ENCODE peak calls at places on chromosomes 16 and 17, in seven cellular contexts. T is right lobe of liver, Y is heart left ventricle, Z is endothelial cell of umbilical vein, V is stomach, N is esophagus muscularis mucosa, E is lower leg skin. O is an unnamed sample.

GRCh38 chr17:48062273-48062672 is 14.1 kb downstream of the NFE2L1 start:
- DNase-seq in T (no peak), Y (no peak), Z (no peak), V (no peak), N (no peak), E (no peak), O (no peak)

GRCh38 chr17:44219636-44220210 is at the start of gene UBTF:
- DNase-seq in T (peak; percentile 74), Y (peak; percentile 70), Z (peak; percentile 54), V (peak; percentile 62), N (peak; percentile 92), E (peak; percentile 92), O (no peak)

GRCh38 chr16:74813109-74813641 is 38.6 kb upstream of the FA2H start:
- DNase-seq in T (peak; percentile 82), Y (peak; percentile 73), Z (peak; percentile 61), V (peak; percentile 91), N (no peak), E (peak; percentile 91), O (no peak)

GRCh38 chr16:22296225-22297113 is 740 bp upstream of the POLR3E start:
- DNase-seq in T (no peak), Y (no peak), Z (peak; percentile 32), V (no peak), N (no peak), E (no peak), O (no peak)

GRCh38 chr17:1229354-1229890 is 40.8 kb upstream of the BHLHA9 start:
- DNase-seq in T (peak; percentile 59), Y (peak; percentile 67), Z (no peak), V (peak; percentile 71), N (peak; percentile 94), E (peak; percentile 96), O (no peak)

GRCh38 chr17:8162232-8162996 is at the start of gene VAMP2:
- DNase-seq in T (peak; percentile 82), Y (peak; percentile 81), Z (peak; percentile 58), V (peak; percentile 86), N (no peak), E (peak; percentile 97), O (no peak)

GRCh38 chr16:70737377-70738082 is 51.7 kb upstream of the MTSS2 start:
- DNase-seq in T (peak; percentile 86), Y (peak; percentile 85), Z (no peak), V (peak; percentile 55), N (no peak), E (peak; percentile 94), O (no peak)

GRCh38 chr16:85652431-85653221 is 36.1 kb downstream of the GINS2 start:
- DNase-seq in T (no peak), Y (peak; percentile 53), Z (no peak), V (peak; percentile 63), N (peak; percentile 92), E (no peak), O (no peak)

GRCh38 chr17:74392848-74393247 is 25.5 kb downstream of the GPR142 start:
- DNase-seq in T (no peak), Y (no peak), Z (no peak), V (no peak), N (no peak), E (no peak), O (no peak)

GRCh38 chr16:31879937-31880321 is 6.3 kb downstream of the ZNF267 start:
- DNase-seq in T (no peak), Y (no peak), Z (no peak), V (no peak), N (no peak), E (no peak), O (no peak)

GRCh38 chr16:18834873-18835272 is 33.5 kb upstream of the ARL6IP1 start:
- DNase-seq in T (no peak), Y (no peak), Z (no peak), V (no peak), N (no peak), E (no peak), O (no peak)

GRCh38 chr17:35141681-35142466 is at the start of gene NLE1:
- DNase-seq in T (peak; percentile 85), Y (peak; percentile 84), Z (peak; percentile 80), V (peak; percentile 81), N (no peak), E (peak; percentile 95), O (no peak)

GRCh38 chr16:59964232-59964924 is 1230.3 kb upstream of the GOT2 start:
- DNase-seq in T (no peak), Y (no peak), Z (no peak), V (no peak), N (no peak), E (no peak), O (no peak)

DNA sequence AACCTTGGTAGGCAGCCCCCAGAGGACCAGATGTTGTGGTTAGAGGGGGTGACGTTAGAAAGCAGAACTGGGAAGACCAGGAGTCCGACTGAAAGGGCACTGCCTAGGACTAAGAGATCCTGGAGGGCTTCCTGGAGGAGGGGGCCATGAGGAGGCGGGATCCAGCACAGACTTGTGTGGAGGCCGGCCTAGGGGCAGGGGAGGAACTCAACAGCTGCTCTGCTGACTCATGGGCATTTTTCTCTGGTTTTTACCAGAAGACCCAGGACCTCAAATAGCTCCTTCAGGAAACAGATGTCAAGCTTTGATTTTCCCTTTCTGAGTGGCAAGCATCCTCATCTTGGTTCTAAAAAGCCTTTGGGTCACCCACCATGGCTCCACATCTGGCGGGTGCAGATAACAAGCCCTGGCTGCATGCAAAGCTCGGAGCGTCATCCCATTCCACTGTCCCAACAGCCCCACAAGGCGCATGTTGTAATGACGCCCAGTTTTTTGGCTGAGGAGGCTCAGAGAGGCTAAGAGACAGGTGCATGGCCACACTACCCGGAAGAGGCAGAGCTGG is 29.0 kb downstream of the IL21R start:
- DNase-seq in T (peak; percentile 16), Y (no peak), Z (peak; percentile 17), V (peak; percentile 13), N (peak; percentile 64), E (peak; percentile 45), O (no peak)
- TF ChIP-seq POLR2A in T (no peak), Y (no peak), Z (no peak), V (no peak), N (no peak), E (no peak), O (no peak)

GRCh38 chr17:41917192-41917591 is 1.6 kb downstream of the ACLY start:
- DNase-seq in T (no peak), Y (no peak), Z (peak; percentile 29), V (no peak), N (no peak), E (no peak), O (no peak)
- TF ChIP-seq POLR2A in T (no peak), Y (no peak), Z (no peak), V (no peak), N (no peak), E (no peak), O (no peak)

GRCh38 chr16:5026664-5027063 is 7.1 kb downstream of the NAGPA start:
- DNase-seq in T (no peak), Y (peak; percentile 19), Z (no peak), V (no peak), N (no peak), E (no peak), O (no peak)
- TF ChIP-seq POLR2A in T (no peak), Y (no peak), Z (no peak), V (no peak), N (no peak), E (no peak), O (no peak)

GRCh38 chr16:1152651-1153259 is at the start of gene CACNA1H:
- DNase-seq in T (no peak), Y (peak; percentile 40), Z (no peak), V (no peak), N (no peak), E (no peak), O (no peak)

GRCh38 chr16:1151424-1152122 is 1.3 kb upstream of the CACNA1H start:
- DNase-seq in T (no peak), Y (no peak), Z (no peak), V (no peak), N (no peak), E (no peak), O (no peak)

GRCh38 chr16:1153480-1154160 is 714 bp downstream of the CACNA1H start:
- DNase-seq in T (no peak), Y (no peak), Z (no peak), V (no peak), N (no peak), E (no peak), O (no peak)

GRCh38 chr16:1150511-1150982 is 2.4 kb upstream of the CACNA1H start:
- DNase-seq in T (no peak), Y (no peak), Z (no peak), V (no peak), N (no peak), E (no peak), O (no peak)

DNA sequence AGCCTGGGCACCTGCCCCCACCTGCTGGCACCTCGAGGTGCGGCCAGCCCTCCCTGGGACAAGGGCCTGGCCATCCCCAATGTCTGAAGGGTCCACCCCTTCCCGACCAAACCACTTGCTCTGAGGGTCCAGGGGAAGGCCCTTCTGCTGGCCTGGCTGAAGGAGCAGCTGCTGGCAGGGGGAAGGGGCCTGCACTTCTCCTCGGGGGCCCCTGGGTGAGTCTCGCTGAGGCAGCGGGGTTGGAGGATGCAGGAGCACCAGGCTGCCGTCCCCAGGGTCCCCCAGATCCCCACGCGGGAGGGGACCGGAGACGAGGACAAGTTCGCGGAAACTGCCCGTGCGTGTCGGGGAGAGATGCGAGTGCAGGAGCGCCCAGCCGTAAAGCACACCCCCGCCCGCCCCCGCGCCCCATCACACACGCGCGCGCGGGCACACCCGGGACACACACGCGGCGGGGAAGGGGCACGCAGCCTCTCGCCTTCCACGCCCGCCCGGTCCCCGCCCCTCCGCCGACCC is 725 bp upstream of the CACNA1H start:
- DNase-seq in T (no peak), Y (peak; percentile 37), Z (no peak), V (no peak), N (no peak), E (no peak), O (no peak)
- TF ChIP-seq POLR2A in T (no peak), Y (no peak), Z (no peak), V (no peak), N (no peak), E (no peak), O (no peak)

GRCh38 chr17:56834380-56835258 is 668 bp downstream of the DGKE start:
- DNase-seq in T (peak; percentile 61), Y (peak; percentile 35), Z (peak; percentile 51), V (peak; percentile 64), N (no peak), E (peak; percentile 91), O (no peak)

GRCh38 chr17:56832446-56832845 is 1.3 kb downstream of the C17orf67 start:
- DNase-seq in T (no peak), Y (no peak), Z (no peak), V (no peak), N (no peak), E (no peak), O (no peak)

GRCh38 chr17:56833023-56833811 is 503 bp downstream of the C17orf67 start:
- DNase-seq in T (peak; percentile 68), Y (peak; percentile 64), Z (peak; percentile 62), V (peak; percentile 63), N (no peak), E (peak; percentile 93), O (no peak)

GRCh38 chr17:56835259-56835575 is 1.3 kb downstream of the DGKE start:
- DNase-seq in T (no peak), Y (no peak), Z (no peak), V (no peak), N (no peak), E (no peak), O (no peak)

GRCh38 chr17:56833812-56834379 is at the start of the genes C17orf67 and DGKE:
- DNase-seq in T (peak; percentile 100), Y (peak; percentile 97), Z (peak; percentile 97), V (peak; percentile 99), N (peak; percentile 99), E (peak; percentile 100), O (peak; percentile 89)
- TF ChIP-seq POLR2A in T (peak; percentile 57), Y (no peak), Z (peak; percentile 56), V (no peak), N (no peak), E (no peak), O (no peak)